ENCODE peak calls at places on chromosomes 3 and 15, in four cellular contexts. M, W, Z and K are unnamed samples.

GRCh38 chr15:38085104-38085503 is 150.7 kb downstream of the TMCO5A start:
- DNase-seq in M (no peak), W (no peak), Z (no peak), K (no peak)

GRCh38 chr15:40942337-40942854 is 10.9 kb upstream of the CHAC1 start:
- DNase-seq in M (no peak), W (no peak), Z (no peak), K (no peak)

GRCh38 chr3:31066999-31067398 is 172.5 kb upstream of the GADL1 start:
- DNase-seq in M (no peak), W (peak; percentile 97), Z (no peak), K (peak; percentile 89)

GRCh38 chr3:123687286-123687685 is 102.4 kb upstream of the HACD2 start:
- DNase-seq in M (no peak), W (peak; percentile 53), Z (no peak), K (no peak)

GRCh38 chr3:36843065-36844051 is 79.0 kb upstream of the DCLK3 start:
- DNase-seq in M (no peak), W (peak; percentile 23), Z (no peak), K (no peak)

GRCh38 chr3:81958967-81959625 is 197.7 kb upstream of the GBE1 start:
- DNase-seq in M (no peak), W (no peak), Z (no peak), K (no peak)

GRCh38 chr3:44120721-44121582 is 120.7 kb upstream of the TOPAZ1 start:
- DNase-seq in M (no peak), W (no peak), Z (no peak), K (no peak)

GRCh38 chr15:67570875-67571642 is 28.6 kb downstream of the MAP2K5 start:
- DNase-seq in M (no peak), W (no peak), Z (no peak), K (no peak)

GRCh38 chr3:187291001-187291511 is 481 bp downstream of the MASP1 start:
- DNase-seq in M (no peak), W (peak; percentile 64), Z (no peak), K (peak; percentile 24)

GRCh38 chr15:79093352-79093935 is 2.9 kb upstream of the RASGRF1 start:
- DNase-seq in M (no peak), W (no peak), Z (peak; percentile 33), K (no peak)

GRCh38 chr15:59438891-59439290 is 905 bp downstream of the FAM81A start:
- DNase-seq in M (no peak), W (no peak), Z (no peak), K (no peak)

GRCh38 chr3:71201939-71202338 is 381.6 kb downstream of the FOXP1 start:
- DNase-seq in M (no peak), W (peak; percentile 78), Z (no peak), K (no peak)

GRCh38 chr15:40500584-40501330 is 30.0 kb downstream of the CHST14 start:
- DNase-seq in M (no peak), W (peak; percentile 66), Z (no peak), K (no peak)

GRCh38 chr3:120180731-120181412 is 86.6 kb upstream of the GSK3B start:
- DNase-seq in M (no peak), W (no peak), Z (no peak), K (no peak)

GRCh38 chr3:11131371-11131770 is 22.9 kb upstream of the HRH1 start:
- DNase-seq in M (no peak), W (no peak), Z (no peak), K (no peak)

GRCh38 chr15:74319596-74320357 is 47.7 kb downstream of the CYP11A1 start:
- DNase-seq in M (no peak), W (no peak), Z (no peak), K (no peak)

GRCh38 chr15:30922469-30923311 is 19.0 kb downstream of the FAN1 start:
- DNase-seq in M (no peak), W (peak; percentile 50), Z (no peak), K (no peak)

GRCh38 chr15:70201376-70201775 is 103.7 kb upstream of the TLE3 start:
- DNase-seq in M (peak; percentile 13), W (no peak), Z (peak; percentile 43), K (no peak)

GRCh38 chr3:113234688-113235260 is 23.4 kb downstream of the BOC start:
- DNase-seq in M (no peak), W (peak; percentile 38), Z (no peak), K (no peak)

GRCh38 chr3:70989174-70989573 is 594.4 kb downstream of the FOXP1 start:
- DNase-seq in M (no peak), W (peak; percentile 75), Z (no peak), K (no peak)

GRCh38 chr3:68060186-68060585 is 405.8 kb upstream of the SUCLG2 start:
- DNase-seq in M (no peak), W (no peak), Z (no peak), K (no peak)

GRCh38 chr3:52523386-52524257 is 10.0 kb downstream of the NT5DC2 start:
- DNase-seq in M (peak; percentile 61), W (no peak), Z (peak; percentile 72), K (no peak)

GRCh38 chr3:72818915-72819314 is 29.3 kb downstream of the SHQ1 start:
- DNase-seq in M (no peak), W (peak; percentile 93), Z (no peak), K (peak; percentile 75)

GRCh38 chr3:62604301-62604700 is 231.0 kb upstream of the FEZF2 start:
- DNase-seq in M (no peak), W (peak; percentile 88), Z (no peak), K (no peak)

GRCh38 chr15:96337354-96337990 is 7.0 kb downstream of the NR2F2 start:
- DNase-seq in M (no peak), W (no peak), Z (no peak), K (no peak)

GRCh38 chr3:21942328-21942727 is 191.3 kb upstream of the ZNF385D start:
- DNase-seq in M (no peak), W (peak; percentile 87), Z (no peak), K (peak; percentile 26)

GRCh38 chr15:80549712-80550111 is 145.4 kb upstream of the ABHD17C start:
- DNase-seq in M (no peak), W (no peak), Z (no peak), K (no peak)

GRCh38 chr3:138284079-138284478 is 45.6 kb downstream of the NME9 start:
- DNase-seq in M (no peak), W (no peak), Z (no peak), K (no peak)

DNA sequence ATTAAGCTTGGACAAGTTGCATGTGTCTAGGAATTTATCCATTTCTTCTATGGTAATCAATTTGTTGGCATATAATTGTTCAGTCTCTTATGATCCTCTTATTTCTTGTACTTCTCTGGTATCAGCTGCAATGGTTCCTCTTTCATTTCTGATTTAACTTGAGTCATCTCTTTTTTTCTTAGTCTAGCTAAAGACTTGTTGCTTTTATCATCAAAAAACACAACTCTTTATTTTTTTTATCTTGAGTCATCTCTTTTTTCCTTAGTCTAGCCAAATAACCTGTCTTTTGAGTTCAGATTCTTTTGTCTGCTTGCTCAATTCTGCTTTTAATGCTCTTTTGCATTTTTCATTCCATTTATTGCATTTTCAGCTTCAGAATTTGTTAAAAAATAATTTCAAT is 37.3 kb downstream of the UBE3A start:
- DNase-seq in M (no peak), W (peak; percentile 52), Z (no peak), K (no peak)
- H3K9me3 ChIP-seq in M (peaks cover 5% of the 10 kb centered on the region), W (peaks cover 5% of the 10 kb centered on the region), Z (peaks cover 16% of the 10 kb centered on the region), K (peaks cover 7% of the 10 kb centered on the region)

GRCh38 chr15:35992791-35993190 is 446.8 kb upstream of the DPH6 start:
- DNase-seq in M (no peak), W (no peak), Z (no peak), K (no peak)
- TF ChIP-seq CTCF in M (no peak), W (no peak), Z (no peak), K (no peak)

GRCh38 chr3:141454055-141454454 is 32.8 kb upstream of the RASA2 start:
- DNase-seq in M (no peak), W (no peak), Z (no peak), K (no peak)

GRCh38 chr3:141455603-141456327 is 31.1 kb upstream of the RASA2 start:
- DNase-seq in M (no peak), W (no peak), Z (no peak), K (no peak)

GRCh38 chr3:141456328-141456689 is 30.5 kb upstream of the RASA2 start:
- DNase-seq in M (no peak), W (peak; percentile 84), Z (no peak), K (no peak)

GRCh38 chr3:141452773-141453172 is 34.1 kb upstream of the RASA2 start:
- DNase-seq in M (no peak), W (no peak), Z (no peak), K (no peak)

DNA sequence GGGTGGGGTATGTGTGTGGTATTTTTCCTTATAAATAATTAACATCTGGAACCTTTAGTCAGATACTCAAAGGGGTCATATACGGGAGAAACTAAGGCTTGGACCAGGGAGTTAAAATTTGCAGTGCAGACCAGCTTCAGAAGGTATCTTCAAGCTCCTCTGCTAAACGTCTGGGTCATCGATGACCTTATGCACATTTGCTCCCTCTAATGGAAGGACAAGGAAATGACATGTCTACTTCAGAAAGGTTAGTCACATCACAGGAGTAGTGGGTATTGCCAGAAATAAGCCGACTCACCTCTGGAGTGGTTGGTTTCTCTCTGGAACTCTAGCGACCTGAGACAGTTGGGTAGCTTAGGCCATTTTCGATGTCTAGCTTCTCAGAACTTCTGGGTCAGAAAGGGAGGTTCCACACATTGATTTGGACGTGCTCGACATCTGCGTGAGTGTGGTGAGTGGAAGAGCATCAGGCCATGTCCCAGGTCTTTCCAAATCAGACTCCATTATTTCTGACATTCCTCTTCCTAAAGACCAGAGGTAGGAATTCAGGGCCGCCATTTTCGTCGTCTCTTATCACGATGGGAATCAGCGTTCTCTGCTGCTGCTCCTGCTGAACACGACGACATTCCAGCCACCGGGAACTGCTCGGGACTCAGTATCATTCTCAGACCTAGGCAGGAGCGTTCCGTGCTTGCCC is 31.8 kb upstream of the RASA2 start:
- DNase-seq in M (no peak), W (peak; percentile 88), Z (no peak), K (no peak)
- H3K27ac ChIP-seq in M (no peak overlapping the region), W (peak overlapping the region; percentile 71), Z (no peak overlapping the region), K (peak overlapping the region; percentile 67)

GRCh38 chr3:189748046-189748445 is 116.9 kb downstream of the TP63 start:
- DNase-seq in M (no peak), W (no peak), Z (no peak), K (no peak)
- H3K9me3 ChIP-seq in M (no peaks in the 10 kb centered on the region), W (peaks cover 3% of the 10 kb centered on the region), Z (peaks cover 40% of the 10 kb centered on the region), K (peaks cover 7% of the 10 kb centered on the region)

GRCh38 chr15:83747050-83747717 is 93.3 kb downstream of the ADAMTSL3 start:
- DNase-seq in M (no peak), W (peak; percentile 10), Z (no peak), K (no peak)
- TF ChIP-seq CTCF in M (peak; percentile 33), W (no peak), Z (peak; percentile 21), K (peak; percentile 20)